ENCODE peak calls at places on chromosomes 4 and X, in eight cellular contexts. Q is vagina, T is SK-N-MC, N is SK-N-SH, M is tibial nerve, Y is OCI-LY7, H is upper lobe of right lung, A is AG04450. E is an unnamed sample.
A peak's percentile ranks its signal among the peaks of the same experiment; 100 is the strongest.

GRCh38 chr4:57989430-57989829 is 879.2 kb upstream of the IGFBP7 start:
- DNase-seq in Q (no peak), T (no peak), N (no peak), M (no peak), Y (no peak), H (no peak), A (no peak), E (no peak)

GRCh38 chrX:121504148-121504547 is 456.7 kb downstream of the GLUD2 start:
- DNase-seq in Q (no peak), T (no peak), N (no peak), M (no peak), Y (no peak), H (no peak), A (no peak), E (no peak)

GRCh38 chr4:114383721-114384120 is 214.9 kb upstream of the UGT8 start:
- DNase-seq in Q (no peak), T (no peak), N (no peak), M (no peak), Y (no peak), H (no peak), A (peak; percentile 65), E (no peak)

GRCh38 chr4:127642169-127642568 is 9.4 kb downstream of the INTU start:
- DNase-seq in Q (no peak), T (no peak), N (no peak), M (no peak), Y (no peak), H (no peak), A (no peak), E (no peak)

GRCh38 chrX:41922125-41922521 is 1.2 kb downstream of the CASK start:
- DNase-seq in Q (no peak), T (no peak), N (peak; percentile 27), M (no peak), Y (peak; percentile 20), H (no peak), A (no peak), E (no peak)

GRCh38 chr4:42151568-42152506 is 618 bp downstream of the BEND4 start:
- DNase-seq in Q (no peak), T (no peak), N (peak; percentile 90), M (no peak), Y (peak; percentile 91), H (no peak), A (no peak), E (no peak)

GRCh38 chrX:110286126-110286525 is 31.8 kb downstream of the AMMECR1 start:
- DNase-seq in Q (no peak), T (no peak), N (no peak), M (no peak), Y (no peak), H (no peak), A (peak; percentile 50), E (no peak)

GRCh38 chrX:39936886-39937770 is 160.6 kb downstream of the BCOR start:
- DNase-seq in Q (no peak), T (no peak), N (no peak), M (no peak), Y (no peak), H (no peak), A (no peak), E (no peak)

GRCh38 chrX:154750301-154751120 is at the start of gene GAB3:
- DNase-seq in Q (no peak), T (no peak), N (peak; percentile 65), M (no peak), Y (no peak), H (peak; percentile 75), A (no peak), E (peak; percentile 47)

GRCh38 chr4:169256101-169256612 is 14.6 kb downstream of the SH3RF1 start:
- DNase-seq in Q (no peak), T (no peak), N (no peak), M (no peak), Y (no peak), H (no peak), A (no peak), E (no peak)

GRCh38 chr4:141797966-141798365 is 161.6 kb downstream of the IL15 start:
- DNase-seq in Q (no peak), T (no peak), N (no peak), M (no peak), Y (no peak), H (no peak), A (no peak), E (no peak)

GRCh38 chr4:8819421-8820177 is 52.0 kb downstream of the HMX1 start:
- DNase-seq in Q (peak; percentile 64), T (no peak), N (peak; percentile 37), M (no peak), Y (no peak), H (peak; percentile 45), A (no peak), E (peak; percentile 2)

GRCh38 chrX:50700921-50701320 is 113.1 kb downstream of the SHROOM4 start:
- DNase-seq in Q (no peak), T (no peak), N (no peak), M (no peak), Y (no peak), H (no peak), A (no peak), E (no peak)

GRCh38 chrX:120727911-120728310 is 98.1 kb upstream of the C1GALT1C1 start:
- DNase-seq in Q (no peak), T (no peak), N (no peak), M (no peak), Y (no peak), H (no peak), A (no peak), E (no peak)

GRCh38 chr4:112559053-112559452 is 43.1 kb upstream of the NEUROG2 start:
- DNase-seq in Q (no peak), T (no peak), N (no peak), M (no peak), Y (no peak), H (no peak), A (no peak), E (no peak)

GRCh38 chr4:183840311-183840710 is 64.8 kb upstream of the STOX2 start:
- DNase-seq in Q (no peak), T (peak; percentile 59), N (peak; percentile 77), M (peak; percentile 76), Y (peak; percentile 77), H (peak; percentile 84), A (peak; percentile 36), E (peak; percentile 82)

GRCh38 chr4:153142700-153143438 is 61.4 kb upstream of the TRIM2 start:
- DNase-seq in Q (no peak), T (peak; percentile 68), N (peak; percentile 72), M (peak; percentile 35), Y (peak; percentile 72), H (peak; percentile 80), A (no peak), E (peak; percentile 85)

GRCh38 chr4:70838972-70839536 is 636 bp downstream of the GRSF1 start:
- DNase-seq in Q (no peak), T (no peak), N (peak; percentile 86), M (peak; percentile 24), Y (peak; percentile 78), H (peak; percentile 89), A (peak; percentile 7), E (peak; percentile 62)

GRCh38 chrX:51803833-51804232 is 60.6 kb downstream of the GSPT2 start:
- DNase-seq in Q (no peak), T (peak; percentile 24), N (no peak), M (no peak), Y (no peak), H (no peak), A (no peak), E (no peak)

GRCh38 chrX:38318606-38319005 is 8.7 kb downstream of the RPGR start:
- DNase-seq in Q (no peak), T (no peak), N (no peak), M (no peak), Y (no peak), H (no peak), A (no peak), E (no peak)

GRCh38 chr4:6119507-6120020 is 80.8 kb downstream of the JAKMIP1 start:
- DNase-seq in Q (no peak), T (no peak), N (no peak), M (no peak), Y (no peak), H (no peak), A (no peak), E (no peak)

GRCh38 chr4:1047106-1047975 is 35.9 kb downstream of the FGFRL1 start:
- DNase-seq in Q (no peak), T (no peak), N (no peak), M (no peak), Y (no peak), H (peak; percentile 62), A (no peak), E (peak; percentile 73)

GRCh38 chr4:52966781-52967180 is 104.7 kb downstream of the RASL11B start:
- DNase-seq in Q (no peak), T (no peak), N (no peak), M (no peak), Y (no peak), H (no peak), A (no peak), E (no peak)

GRCh38 chr4:86500527-86500926 is 93.6 kb upstream of the PTPN13 start:
- DNase-seq in Q (no peak), T (no peak), N (no peak), M (no peak), Y (no peak), H (no peak), A (no peak), E (no peak)

GRCh38 chr4:122665148-122665547 is 44.3 kb upstream of the IL21 start:
- DNase-seq in Q (no peak), T (no peak), N (no peak), M (no peak), Y (no peak), H (no peak), A (no peak), E (no peak)

GRCh38 chr4:95409750-95410149 is 139.0 kb downstream of the UNC5C start:
- DNase-seq in Q (no peak), T (no peak), N (no peak), M (no peak), Y (no peak), H (no peak), A (no peak), E (no peak)
- H3K27ac ChIP-seq in Q (no peak overlapping the region), T (no peak overlapping the region), N (no peak overlapping the region), M (no peak overlapping the region), Y (no peak overlapping the region), H (no peak overlapping the region), A (no peak overlapping the region), E (no peak overlapping the region)

GRCh38 chrX:131762802-131763234 is 218.9 kb downstream of the OR13H1 start:
- DNase-seq in Q (no peak), T (no peak), N (peak; percentile 50), M (no peak), Y (no peak), H (no peak), A (no peak), E (no peak)
- H3K27ac ChIP-seq in Q (peak overlapping the region; percentile 36), T (no peak overlapping the region), N (no peak overlapping the region), M (peak overlapping the region; percentile 41), Y (no peak overlapping the region), H (no peak overlapping the region), A (no peak overlapping the region), E (no peak overlapping the region)

GRCh38 chrX:119501511-119502148 is 33.4 kb downstream of the SLC25A5 start:
- DNase-seq in Q (no peak), T (no peak), N (no peak), M (no peak), Y (no peak), H (no peak), A (no peak), E (no peak)
- H3K27ac ChIP-seq in Q (no peak overlapping the region), T (no peak overlapping the region), N (peak overlapping the region; percentile 77), M (no peak overlapping the region), Y (no peak overlapping the region), H (no peak overlapping the region), A (no peak overlapping the region), E (no peak overlapping the region)

DNA sequence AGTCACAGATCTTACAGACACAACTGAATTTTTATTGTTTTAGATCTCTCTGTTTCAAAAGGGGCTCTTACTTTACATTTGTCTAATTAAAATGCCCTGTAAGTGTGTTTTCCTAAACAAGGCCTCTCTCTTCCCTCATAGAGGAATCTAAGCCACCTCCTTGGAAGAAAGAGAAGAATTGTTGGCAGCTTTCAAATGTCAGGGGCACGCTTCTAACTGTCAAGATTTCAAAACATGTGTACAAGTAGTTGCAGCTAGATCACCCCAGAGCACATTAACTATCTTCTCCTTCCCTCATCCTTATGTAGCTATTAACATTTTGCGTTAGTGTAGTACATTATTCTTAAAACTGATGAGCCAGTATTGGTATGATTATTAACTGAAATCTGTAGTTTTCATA is 266.5 kb upstream of the BOD1L1 start:
- DNase-seq in Q (no peak), T (no peak), N (no peak), M (no peak), Y (no peak), H (no peak), A (no peak), E (no peak)
- H3K27ac ChIP-seq in Q (no peak overlapping the region), T (no peak overlapping the region), N (peak overlapping the region; percentile 99), M (no peak overlapping the region), Y (no peak overlapping the region), H (no peak overlapping the region), A (peak overlapping the region; percentile 94), E (no peak overlapping the region)

E was measured in right lobe of liver.